ENCODE peak calls at places on chromosomes 13 and 19, in five cellular contexts. F is PC-3, B is IMR-90, G is SK-N-MC, X is GM12878. J is an unnamed sample.

GRCh38 chr19:45717983-45718650 is 12.6 kb downstream of the FBXO46 start:
- DNase-seq in F (no peak), B (no peak), G (no peak), X (no peak), J (no peak)

GRCh38 chr13:27927444-27928352 is 7.9 kb downstream of the PDX1 start:
- DNase-seq in F (no peak), B (no peak), G (no peak), X (no peak), J (no peak)

GRCh38 chr19:16118489-16119033 is 6.9 kb downstream of the RAB8A start:
- DNase-seq in F (no peak), B (no peak), G (no peak), X (peak; percentile 97), J (no peak)

GRCh38 chr19:42010245-42011126 is 16.5 kb upstream of the ATP1A3 start:
- DNase-seq in F (no peak), B (peak; percentile 60), G (no peak), X (no peak), J (no peak)

GRCh38 chr13:100129605-100130004 is 40.7 kb downstream of the PCCA start:
- DNase-seq in F (no peak), B (no peak), G (no peak), X (peak; percentile 34), J (peak; percentile 20)

GRCh38 chr19:16197188-16197621 is 506 bp upstream of the AP1M1 start:
- DNase-seq in F (peak; percentile 82), B (peak; percentile 92), G (no peak), X (no peak), J (no peak)

GRCh38 chr19:5054551-5055456 is 85.9 kb downstream of the KDM4B start:
- DNase-seq in F (no peak), B (no peak), G (no peak), X (no peak), J (no peak)

GRCh38 chr13:91045351-91046034 is 302.0 kb upstream of the MIR17HG start:
- DNase-seq in F (peak; percentile 33), B (no peak), G (peak; percentile 44), X (no peak), J (peak; percentile 6)

GRCh38 chr13:27542220-27542619 is 78.1 kb downstream of the LNX2 start:
- DNase-seq in F (no peak), B (no peak), G (no peak), X (no peak), J (no peak)

GRCh38 chr13:80630685-80631121 is 289.8 kb upstream of the SPRY2 start:
- DNase-seq in F (peak; percentile 4), B (no peak), G (no peak), X (no peak), J (no peak)

GRCh38 chr13:114140131-114140908 is 7.9 kb upstream of the RASA3 start:
- DNase-seq in F (no peak), B (no peak), G (no peak), X (no peak), J (no peak)

GRCh38 chr19:46907880-46908279 is 47.1 kb downstream of the ARHGAP35 start:
- DNase-seq in F (no peak), B (no peak), G (no peak), X (no peak), J (no peak)

GRCh38 chr19:18397242-18398202 is at the start of gene LRRC25:
- DNase-seq in F (no peak), B (no peak), G (no peak), X (no peak), J (peak; percentile 23)

GRCh38 chr13:49869514-49869913 is 66.6 kb downstream of the SPRYD7 start:
- DNase-seq in F (peak; percentile 15), B (peak; percentile 36), G (no peak), X (no peak), J (peak; percentile 22)

GRCh38 chr19:34317311-34317927 is 47.6 kb upstream of the GPI start:
- DNase-seq in F (no peak), B (no peak), G (no peak), X (no peak), J (no peak)

GRCh38 chr13:72839831-72840426 is 58.0 kb downstream of the PIBF1 start:
- DNase-seq in F (peak; percentile 74), B (peak; percentile 42), G (no peak), X (peak; percentile 3), J (no peak)

GRCh38 chr13:108915634-108916497 is 286.5 kb downstream of the MYO16 start:
- DNase-seq in F (peak; percentile 86), B (peak; percentile 88), G (no peak), X (peak; percentile 52), J (peak; percentile 20)

DNA sequence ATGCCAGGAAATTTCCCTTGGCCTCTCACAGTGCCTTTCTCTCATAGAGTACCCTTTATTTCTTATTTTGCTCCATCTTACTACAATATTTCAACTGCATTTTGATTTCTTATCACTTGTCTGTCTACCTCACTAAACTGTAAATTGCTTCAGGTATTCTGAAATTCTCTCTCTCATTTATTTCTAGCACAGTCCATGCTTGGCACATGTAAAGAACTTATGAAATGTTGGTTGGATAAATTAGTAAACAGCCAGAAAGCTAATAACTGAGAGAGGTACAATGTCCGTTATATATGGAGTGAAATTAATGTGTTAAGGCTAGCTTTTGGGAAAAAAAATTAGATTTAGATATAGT is 138.3 kb upstream of the RFC3 start:
- DNase-seq in F (no peak), B (no peak), G (no peak), X (no peak), J (no peak)
- H3K9ac ChIP-seq in F (peak overlapping the region; percentile 85), B (no peak overlapping the region), G (no peak overlapping the region), X (peak overlapping the region; percentile 78), J (no peak overlapping the region)

DNA sequence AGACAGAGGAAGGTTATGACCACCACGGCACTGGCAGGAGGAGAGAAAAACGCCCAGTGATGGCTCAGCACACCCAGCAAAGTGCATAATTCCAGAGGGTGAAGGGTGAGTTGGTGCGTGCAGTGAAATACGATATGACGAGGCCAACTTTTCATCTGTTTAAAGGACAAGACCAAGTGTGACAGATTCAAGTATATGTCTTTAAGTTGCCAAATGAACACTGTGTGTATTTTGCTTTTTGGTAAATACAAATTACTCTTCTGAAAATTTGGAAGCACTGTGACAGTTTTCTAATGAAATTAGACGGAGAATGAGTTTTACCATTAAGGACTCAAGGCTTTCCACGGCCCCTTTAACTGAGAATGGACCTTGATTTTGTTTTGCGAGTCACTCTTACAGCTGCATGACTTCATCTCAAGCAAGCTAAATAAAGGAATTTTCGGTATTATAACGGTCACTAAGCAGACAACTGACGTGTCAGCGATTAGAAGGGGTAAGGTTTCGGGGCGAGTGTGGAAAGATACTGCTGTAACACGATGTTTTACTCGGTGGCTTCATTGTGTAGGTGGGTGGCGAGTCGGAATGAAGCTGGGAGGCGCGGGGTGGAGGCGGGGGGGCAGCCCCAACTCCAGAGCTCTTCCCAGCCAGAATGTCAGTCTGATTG is 22.8 kb downstream of the COL4A2 start:
- DNase-seq in F (no peak), B (peak; percentile 93), G (no peak), X (no peak), J (no peak)
- H3K36me3 ChIP-seq in F (no peaks in the 10 kb centered on the region), B (peaks cover 22% of the 10 kb centered on the region), G (no peaks in the 10 kb centered on the region), X (no peaks in the 10 kb centered on the region), J (peaks cover 35% of the 10 kb centered on the region)

GRCh38 chr13:43424386-43424785 is 362.4 kb downstream of the ENOX1 start:
- DNase-seq in F (no peak), B (no peak), G (no peak), X (no peak), J (no peak)
- H3K9me3 ChIP-seq in F (no peaks in the 10 kb centered on the region), B (peaks cover 3% of the 10 kb centered on the region), G (no peaks in the 10 kb centered on the region), X (no peaks in the 10 kb centered on the region), J (peaks cover 6% of the 10 kb centered on the region)

GRCh38 chr13:45335397-45336024 is 5.5 kb downstream of the TPT1 start:
- DNase-seq in F (no peak), B (no peak), G (no peak), X (no peak), J (no peak)
- H3K9ac ChIP-seq in F (no peak overlapping the region), B (no peak overlapping the region), G (no peak overlapping the region), X (no peak overlapping the region), J (no peak overlapping the region)

GRCh38 chr19:43738780-43739211 is 16.0 kb downstream of the SMG9 start:
- DNase-seq in F (no peak), B (no peak), G (no peak), X (no peak), J (no peak)
- H3K36me3 ChIP-seq in F (peaks cover 30% of the 10 kb centered on the region), B (peaks cover 48% of the 10 kb centered on the region), G (peaks cover 91% of the 10 kb centered on the region), X (peaks cover 52% of the 10 kb centered on the region), J (peaks cover 63% of the 10 kb centered on the region)

GRCh38 chr19:28899703-28900102 is 313.2 kb downstream of the UQCRFS1 start:
- DNase-seq in F (no peak), B (peak; percentile 4), G (no peak), X (no peak), J (no peak)
- H3K9me3 ChIP-seq in F (no peaks in the 10 kb centered on the region), B (no peaks in the 10 kb centered on the region), G (no peaks in the 10 kb centered on the region), X (no peaks in the 10 kb centered on the region), J (no peaks in the 10 kb centered on the region)

GRCh38 chr13:23468811-23469210 is 35.3 kb upstream of the SACS start:
- DNase-seq in F (no peak), B (no peak), G (no peak), X (no peak), J (no peak)

GRCh38 chr13:23467932-23468278 is 34.4 kb upstream of the SACS start:
- DNase-seq in F (no peak), B (no peak), G (no peak), X (no peak), J (no peak)

GRCh38 chr13:23463631-23464030 is 30.1 kb upstream of the SACS start:
- DNase-seq in F (no peak), B (no peak), G (no peak), X (no peak), J (no peak)

GRCh38 chr13:23467048-23467931 is 33.8 kb upstream of the SACS start:
- DNase-seq in F (no peak), B (peak; percentile 43), G (no peak), X (no peak), J (no peak)

DNA sequence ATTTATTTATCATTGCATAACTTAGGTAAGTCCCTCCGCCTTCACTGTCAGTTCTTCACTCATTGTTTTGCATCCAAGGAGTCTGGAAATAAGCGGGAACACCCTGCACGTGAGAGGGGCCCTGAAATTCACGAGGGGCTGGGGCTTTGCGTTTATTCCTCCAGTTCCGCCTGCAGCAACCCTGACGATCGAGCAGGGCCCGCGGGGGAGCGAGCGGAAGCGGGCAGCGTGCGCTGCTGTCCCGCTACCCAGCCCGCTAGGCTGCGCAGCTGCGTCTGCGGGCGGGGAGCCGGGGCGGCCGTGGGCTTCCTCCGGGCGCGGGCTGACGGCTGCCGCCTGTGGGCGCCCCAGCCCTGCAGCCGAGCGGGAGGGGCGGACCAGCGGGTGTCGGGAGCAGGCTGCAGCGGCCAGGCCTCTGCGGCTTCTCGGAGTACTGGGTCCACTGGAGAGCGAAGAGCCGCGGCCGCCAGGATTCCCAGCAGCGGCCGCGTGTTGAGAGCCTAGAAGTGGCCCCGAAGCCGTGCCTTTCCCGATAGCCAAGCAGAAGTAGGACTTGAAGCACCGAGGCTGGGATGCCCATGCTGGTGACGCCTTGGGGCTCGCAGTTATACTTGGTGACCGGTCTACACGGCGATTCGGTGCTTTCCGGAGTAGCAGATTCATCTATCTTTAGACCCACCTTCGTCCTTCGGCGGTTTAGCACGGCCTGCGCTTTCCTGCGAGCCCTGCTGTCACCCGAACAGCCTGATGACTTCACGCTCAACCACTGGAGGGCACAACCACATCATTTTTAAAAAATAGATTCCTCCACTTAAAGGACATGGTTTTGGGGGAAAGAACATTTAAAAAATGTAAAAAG is 32.9 kb upstream of the SACS start:
- DNase-seq in F (peak; percentile 77), B (peak; percentile 86), G (peak; percentile 47), X (peak; percentile 73), J (peak; percentile 57)
- H3K9ac ChIP-seq in F (peak overlapping the region; percentile 66), B (peak overlapping the region; percentile 97), G (peak overlapping the region; percentile 33), X (peak overlapping the region; percentile 41), J (peak overlapping the region; percentile 72)

GRCh38 chr19:10670876-10671804 is 17.0 kb downstream of the ILF3 start:
- DNase-seq in F (no peak), B (no peak), G (no peak), X (no peak), J (no peak)
- H3K36me3 ChIP-seq in F (peaks cover 63% of the 10 kb centered on the region), B (peaks cover 39% of the 10 kb centered on the region), G (peaks cover 84% of the 10 kb centered on the region), X (peaks cover 45% of the 10 kb centered on the region), J (peaks cover 89% of the 10 kb centered on the region)